ENCODE peak calls at places on chromosomes 1 and 21, in ten cellular contexts. One of them, this sample, is unnamed.

GRCh38 chr1:207050428-207050767 is 610 bp downstream of the YOD1 start:
- DNase-seq in C1 segment of cervical spinal cord: no peak
- DNase-seq in T-helper 2 cell: peak
- DNase-seq in epithelial cell of prostate: no peak
- DNase-seq in heart right ventricle: no peak
- DNase-seq in thoracic aorta: no peak
- DNase-seq in pancreas: no peak
- DNase-seq in psoas muscle: no peak
- DNase-seq in G401: no peak
- DNase-seq in epithelial cell of esophagus: no peak
- DNase-seq in this sample: no peak

GRCh38 chr1:210246447-210246846 is 13.9 kb downstream of the SERTAD4 start:
- DNase-seq in C1 segment of cervical spinal cord: no peak
- DNase-seq in T-helper 2 cell: no peak
- DNase-seq in epithelial cell of prostate: no peak
- DNase-seq in heart right ventricle: no peak
- DNase-seq in thoracic aorta: no peak
- DNase-seq in pancreas: no peak
- DNase-seq in psoas muscle: no peak
- DNase-seq in G401: no peak
- DNase-seq in epithelial cell of esophagus: peak
- DNase-seq in this sample: no peak

GRCh38 chr1:150976879-150977694 is 2.5 kb upstream of the CERS2 start:
- DNase-seq in C1 segment of cervical spinal cord: peak
- DNase-seq in T-helper 2 cell: peak
- DNase-seq in epithelial cell of prostate: no peak
- DNase-seq in heart right ventricle: peak
- DNase-seq in thoracic aorta: peak
- DNase-seq in pancreas: peak
- DNase-seq in psoas muscle: peak
- DNase-seq in G401: no peak
- DNase-seq in epithelial cell of esophagus: peak
- DNase-seq in this sample: peak

GRCh38 chr1:214107322-214108096 is 119.7 kb downstream of the PROX1 start:
- DNase-seq in C1 segment of cervical spinal cord: no peak
- DNase-seq in T-helper 2 cell: no peak
- DNase-seq in epithelial cell of prostate: no peak
- DNase-seq in heart right ventricle: peak
- DNase-seq in thoracic aorta: no peak
- DNase-seq in pancreas: peak
- DNase-seq in psoas muscle: no peak
- DNase-seq in G401: no peak
- DNase-seq in epithelial cell of esophagus: no peak
- DNase-seq in this sample: no peak

GRCh38 chr1:159877695-159878444 is 15.4 kb upstream of the VSIG8 start:
- DNase-seq in C1 segment of cervical spinal cord: no peak
- DNase-seq in T-helper 2 cell: no peak
- DNase-seq in epithelial cell of prostate: no peak
- DNase-seq in heart right ventricle: no peak
- DNase-seq in thoracic aorta: no peak
- DNase-seq in pancreas: no peak
- DNase-seq in psoas muscle: no peak
- DNase-seq in G401: peak
- DNase-seq in epithelial cell of esophagus: peak
- DNase-seq in this sample: no peak

GRCh38 chr1:6035265-6035664 is 10.4 kb upstream of the KCNAB2 start:
- DNase-seq in C1 segment of cervical spinal cord: no peak
- DNase-seq in T-helper 2 cell: no peak
- DNase-seq in epithelial cell of prostate: no peak
- DNase-seq in heart right ventricle: no peak
- DNase-seq in thoracic aorta: no peak
- DNase-seq in pancreas: no peak
- DNase-seq in psoas muscle: no peak
- DNase-seq in G401: no peak
- DNase-seq in epithelial cell of esophagus: no peak
- DNase-seq in this sample: no peak

GRCh38 chr1:205965039-205965630 is 21.9 kb upstream of the SLC26A9 start:
- DNase-seq in C1 segment of cervical spinal cord: no peak
- DNase-seq in T-helper 2 cell: no peak
- DNase-seq in epithelial cell of prostate: no peak
- DNase-seq in heart right ventricle: no peak
- DNase-seq in thoracic aorta: no peak
- DNase-seq in pancreas: no peak
- DNase-seq in psoas muscle: peak
- DNase-seq in G401: no peak
- DNase-seq in epithelial cell of esophagus: no peak
- DNase-seq in this sample: no peak

GRCh38 chr1:30473920-30474817 is 249.2 kb downstream of the MATN1 start:
- DNase-seq in C1 segment of cervical spinal cord: no peak
- DNase-seq in T-helper 2 cell: no peak
- DNase-seq in epithelial cell of prostate: no peak
- DNase-seq in heart right ventricle: no peak
- DNase-seq in thoracic aorta: no peak
- DNase-seq in pancreas: no peak
- DNase-seq in psoas muscle: peak
- DNase-seq in G401: no peak
- DNase-seq in epithelial cell of esophagus: no peak
- DNase-seq in this sample: no peak

GRCh38 chr1:23555949-23556640 is 3.2 kb downstream of the ID3 start:
- DNase-seq in C1 segment of cervical spinal cord: peak
- DNase-seq in T-helper 2 cell: no peak
- DNase-seq in epithelial cell of prostate: peak
- DNase-seq in heart right ventricle: no peak
- DNase-seq in thoracic aorta: no peak
- DNase-seq in pancreas: no peak
- DNase-seq in psoas muscle: no peak
- DNase-seq in G401: peak
- DNase-seq in epithelial cell of esophagus: peak
- DNase-seq in this sample: no peak

GRCh38 chr1:247077234-247077633 is 1.4 kb downstream of the ZNF670 start:
- DNase-seq in C1 segment of cervical spinal cord: no peak
- DNase-seq in T-helper 2 cell: no peak
- DNase-seq in epithelial cell of prostate: no peak
- DNase-seq in heart right ventricle: no peak
- DNase-seq in thoracic aorta: no peak
- DNase-seq in pancreas: no peak
- DNase-seq in psoas muscle: no peak
- DNase-seq in G401: no peak
- DNase-seq in epithelial cell of esophagus: no peak
- DNase-seq in this sample: no peak

GRCh38 chr1:39104158-39105060 is 78.3 kb downstream of the NDUFS5 start:
- DNase-seq in C1 segment of cervical spinal cord: no peak
- DNase-seq in T-helper 2 cell: no peak
- DNase-seq in epithelial cell of prostate: no peak
- DNase-seq in heart right ventricle: no peak
- DNase-seq in thoracic aorta: no peak
- DNase-seq in pancreas: peak
- DNase-seq in psoas muscle: peak
- DNase-seq in G401: peak
- DNase-seq in epithelial cell of esophagus: no peak
- DNase-seq in this sample: no peak

GRCh38 chr1:161420763-161421455 is 53.2 kb upstream of the CFAP126 start:
- DNase-seq in C1 segment of cervical spinal cord: no peak
- DNase-seq in T-helper 2 cell: no peak
- DNase-seq in epithelial cell of prostate: no peak
- DNase-seq in heart right ventricle: no peak
- DNase-seq in thoracic aorta: no peak
- DNase-seq in pancreas: no peak
- DNase-seq in psoas muscle: no peak
- DNase-seq in G401: no peak
- DNase-seq in epithelial cell of esophagus: peak
- DNase-seq in this sample: no peak

GRCh38 chr1:89633103-89633744 is at the start of gene LRRC8C:
- DNase-seq in C1 segment of cervical spinal cord: peak
- DNase-seq in T-helper 2 cell: peak
- DNase-seq in epithelial cell of prostate: no peak
- DNase-seq in heart right ventricle: peak
- DNase-seq in thoracic aorta: no peak
- DNase-seq in pancreas: peak
- DNase-seq in psoas muscle: peak
- DNase-seq in G401: peak
- DNase-seq in epithelial cell of esophagus: peak
- DNase-seq in this sample: peak

GRCh38 chr1:230174765-230175747 is 108.0 kb downstream of the GALNT2 start:
- DNase-seq in C1 segment of cervical spinal cord: no peak
- DNase-seq in T-helper 2 cell: no peak
- DNase-seq in epithelial cell of prostate: no peak
- DNase-seq in heart right ventricle: no peak
- DNase-seq in thoracic aorta: no peak
- DNase-seq in pancreas: no peak
- DNase-seq in psoas muscle: no peak
- DNase-seq in G401: no peak
- DNase-seq in epithelial cell of esophagus: no peak
- DNase-seq in this sample: no peak

GRCh38 chr1:153916297-153916696 is 6.5 kb downstream of the GATAD2B start:
- DNase-seq in C1 segment of cervical spinal cord: no peak
- DNase-seq in T-helper 2 cell: no peak
- DNase-seq in epithelial cell of prostate: no peak
- DNase-seq in heart right ventricle: no peak
- DNase-seq in thoracic aorta: no peak
- DNase-seq in pancreas: no peak
- DNase-seq in psoas muscle: no peak
- DNase-seq in G401: no peak
- DNase-seq in epithelial cell of esophagus: no peak
- DNase-seq in this sample: no peak

GRCh38 chr1:8026976-8027747 is 1.1 kb upstream of the ERRFI1 start:
- DNase-seq in C1 segment of cervical spinal cord: no peak
- DNase-seq in T-helper 2 cell: no peak
- DNase-seq in epithelial cell of prostate: no peak
- DNase-seq in heart right ventricle: peak
- DNase-seq in thoracic aorta: no peak
- DNase-seq in pancreas: peak
- DNase-seq in psoas muscle: peak
- DNase-seq in G401: no peak
- DNase-seq in epithelial cell of esophagus: no peak
- DNase-seq in this sample: no peak

GRCh38 chr1:153752561-153753195 is 22.5 kb upstream of the SLC27A3 start:
- DNase-seq in C1 segment of cervical spinal cord: no peak
- DNase-seq in T-helper 2 cell: no peak
- DNase-seq in epithelial cell of prostate: no peak
- DNase-seq in heart right ventricle: no peak
- DNase-seq in thoracic aorta: peak
- DNase-seq in pancreas: no peak
- DNase-seq in psoas muscle: no peak
- DNase-seq in G401: no peak
- DNase-seq in epithelial cell of esophagus: no peak
- DNase-seq in this sample: no peak

GRCh38 chr1:178774263-178774662 is 49.2 kb downstream of the RALGPS2 start:
- DNase-seq in C1 segment of cervical spinal cord: no peak
- DNase-seq in T-helper 2 cell: no peak
- DNase-seq in epithelial cell of prostate: no peak
- DNase-seq in heart right ventricle: no peak
- DNase-seq in thoracic aorta: no peak
- DNase-seq in pancreas: no peak
- DNase-seq in psoas muscle: no peak
- DNase-seq in G401: peak
- DNase-seq in epithelial cell of esophagus: peak
- DNase-seq in this sample: peak

GRCh38 chr1:72397786-72398185 is 115.4 kb upstream of the NEGR1 start:
- DNase-seq in C1 segment of cervical spinal cord: no peak
- DNase-seq in T-helper 2 cell: no peak
- DNase-seq in epithelial cell of prostate: peak
- DNase-seq in heart right ventricle: no peak
- DNase-seq in thoracic aorta: no peak
- DNase-seq in pancreas: no peak
- DNase-seq in psoas muscle: no peak
- DNase-seq in G401: peak
- DNase-seq in epithelial cell of esophagus: peak
- DNase-seq in this sample: no peak

GRCh38 chr1:152328801-152329391 is 3.9 kb upstream of the FLG start:
- DNase-seq in C1 segment of cervical spinal cord: no peak
- DNase-seq in T-helper 2 cell: no peak
- DNase-seq in epithelial cell of prostate: no peak
- DNase-seq in heart right ventricle: no peak
- DNase-seq in thoracic aorta: no peak
- DNase-seq in pancreas: no peak
- DNase-seq in psoas muscle: no peak
- DNase-seq in G401: no peak
- DNase-seq in epithelial cell of esophagus: no peak
- DNase-seq in this sample: no peak

GRCh38 chr1:204714194-204714860 is 28.8 kb upstream of the LRRN2 start:
- DNase-seq in C1 segment of cervical spinal cord: no peak
- DNase-seq in T-helper 2 cell: no peak
- DNase-seq in epithelial cell of prostate: no peak
- DNase-seq in heart right ventricle: no peak
- DNase-seq in thoracic aorta: no peak
- DNase-seq in pancreas: no peak
- DNase-seq in psoas muscle: no peak
- DNase-seq in G401: no peak
- DNase-seq in epithelial cell of esophagus: no peak
- DNase-seq in this sample: no peak

GRCh38 chr21:41779659-41780058 is 12.8 kb upstream of the RIPK4 start:
- DNase-seq in C1 segment of cervical spinal cord: no peak
- DNase-seq in T-helper 2 cell: no peak
- DNase-seq in epithelial cell of prostate: no peak
- DNase-seq in heart right ventricle: no peak
- DNase-seq in thoracic aorta: no peak
- DNase-seq in pancreas: no peak
- DNase-seq in psoas muscle: no peak
- DNase-seq in G401: no peak
- DNase-seq in epithelial cell of esophagus: no peak
- DNase-seq in this sample: no peak